ENCODE peak calls at places on chromosome 21, in eight cellular contexts. A is AG09309, C is neural crest cell, V is cardiac fibroblast, E is heart left ventricle, W is fibroblast of lung, F is uterus, H is breast epithelium. Y is an unnamed sample.

GRCh38 chr21:45423201-45423955 is 18.4 kb downstream of the COL18A1 start:
- DNase-seq in F (no peak), E (peak), A (no peak), H (no peak), V (no peak), C (no peak), W (no peak), Y (no peak)

GRCh38 chr21:31326478-31327247 is 17.4 kb downstream of the TIAM1 start:
- DNase-seq in C (no peak), W (no peak), H (no peak), E (no peak), V (peak), A (no peak), F (no peak), Y (no peak)

GRCh38 chr21:27818847-27819246 is 852.0 kb upstream of the ADAMTS5 start:
- DNase-seq in F (no peak), V (peak), H (no peak), A (no peak), W (peak), C (no peak), E (no peak), Y (no peak)

GRCh38 chr21:31630062-31630711 is 29.3 kb upstream of the SOD1 start:
- DNase-seq in A (peak), F (peak), C (no peak), V (peak), W (peak), E (no peak), H (peak), Y (no peak)

GRCh38 chr21:44517175-44517899 is 22.7 kb downstream of the KRTAP10-1 start:
- DNase-seq in E (peak), A (no peak), C (no peak), F (no peak), V (peak), W (peak), H (no peak), Y (no peak)

GRCh38 chr21:14116080-14116481 is 94.7 kb downstream of the LIPI start:
- DNase-seq in E (no peak), H (no peak), C (no peak), W (no peak), A (no peak), F (no peak), V (no peak), Y (no peak)

GRCh38 chr21:26732442-26733221 is 112.6 kb downstream of the ADAMTS1 start:
- DNase-seq in H (no peak), C (peak), W (peak), E (no peak), V (peak), A (no peak), F (peak), Y (no peak)

GRCh38 chr21:46141767-46142580 is 13.4 kb downstream of the FTCD start:
- DNase-seq in V (no peak), E (peak), C (no peak), A (no peak), W (no peak), H (no peak), F (peak), Y (no peak)

GRCh38 chr21:34008618-34009017 is 64.8 kb upstream of the MRPS6 start:
- DNase-seq in V (peak), W (no peak), C (no peak), A (no peak), H (no peak), F (no peak), E (no peak), Y (no peak)

GRCh38 chr21:42560517-42561179 is 47.0 kb downstream of the SLC37A1 start:
- DNase-seq in C (no peak), A (no peak), E (peak), V (no peak), W (no peak), F (no peak), H (peak), Y (no peak)

GRCh38 chr21:43597845-43598244 is 61.4 kb downstream of the HSF2BP start:
- DNase-seq in E (no peak), V (no peak), F (no peak), A (no peak), W (no peak), H (no peak), C (no peak), Y (no peak)

GRCh38 chr21:44657635-44658183 is at the start of gene KRTAP12-3:
- DNase-seq in W (no peak), A (no peak), C (no peak), V (no peak), F (no peak), E (peak), H (no peak), Y (peak)

GRCh38 chr21:32611471-32611997 is 643 bp downstream of the CFAP298 start:
- DNase-seq in E (no peak), H (no peak), F (no peak), W (no peak), A (no peak), V (peak), C (peak), Y (peak)

GRCh38 chr21:46121286-46122221 is 23.6 kb downstream of the COL6A2 start:
- DNase-seq in E (peak), F (peak), W (no peak), H (peak), V (no peak), C (no peak), A (no peak), Y (peak)

GRCh38 chr21:33541105-33541711 is 709 bp downstream of the GART start:
- DNase-seq in V (peak), H (no peak), A (no peak), F (no peak), C (no peak), W (peak), E (no peak), Y (no peak)

GRCh38 chr21:30354308-30355005 is 6.1 kb upstream of the KRTAP23-1 start:
- DNase-seq in H (no peak), A (no peak), F (no peak), W (no peak), V (no peak), E (no peak), C (no peak), Y (no peak)

GRCh38 chr21:14358775-14359174 is 24.2 kb downstream of the HSPA13 start:
- DNase-seq in C (no peak), A (no peak), F (no peak), W (no peak), V (peak), E (no peak), H (no peak), Y (no peak)

GRCh38 chr21:32044205-32044874 is 171.5 kb downstream of the HUNK start:
- DNase-seq in A (no peak), F (no peak), V (no peak), W (no peak), E (no peak), C (no peak), H (no peak), Y (no peak)

GRCh38 chr21:17467829-17468228 is 45.0 kb upstream of the CXADR start:
- DNase-seq in V (no peak), W (no peak), F (no peak), H (no peak), A (no peak), E (no peak), C (no peak), Y (no peak)

GRCh38 chr21:44989538-44989888 is 49.7 kb downstream of the SLX9 start:
- DNase-seq in A (no peak), H (no peak), E (peak), W (peak), F (no peak), C (no peak), V (no peak), Y (no peak)

GRCh38 chr21:26003428-26003827 is 167.1 kb downstream of the APP start:
- DNase-seq in E (no peak), A (no peak), C (no peak), H (no peak), F (no peak), V (no peak), W (no peak), Y (no peak)

GRCh38 chr21:34184232-34184631 is 110.9 kb downstream of the MRPS6 start:
- DNase-seq in E (no peak), H (no peak), A (no peak), V (no peak), C (no peak), F (no peak), W (no peak), Y (no peak)

GRCh38 chr21:42474043-42474831 is 21.8 kb downstream of the RSPH1 start:
- DNase-seq in E (no peak), W (no peak), C (no peak), V (peak), A (no peak), F (no peak), H (no peak), Y (no peak)

GRCh38 chr21:32993894-32994293 is 31.8 kb upstream of the OLIG2 start:
- DNase-seq in C (no peak), H (no peak), W (no peak), F (no peak), E (no peak), V (no peak), A (no peak), Y (no peak)

GRCh38 chr21:14084701-14085100 is 126.1 kb downstream of the LIPI start:
- DNase-seq in W (no peak), E (no peak), V (no peak), A (no peak), H (no peak), F (no peak), C (no peak), Y (no peak)

GRCh38 chr21:44292812-44293195 is 7.0 kb upstream of the PFKL start:
- DNase-seq in W (no peak), H (no peak), F (no peak), C (no peak), E (peak), V (no peak), A (no peak), Y (no peak)

GRCh38 chr21:34073749-34074282 is 438 bp downstream of the MRPS6 start:
- DNase-seq in C (peak), A (no peak), H (no peak), E (peak), F (no peak), V (no peak), W (no peak), Y (peak)

GRCh38 chr21:44908908-44909307 is 11.8 kb downstream of the ITGB2 start:
- DNase-seq in A (no peak), E (peak), C (no peak), V (no peak), H (no peak), F (no peak), W (no peak), Y (no peak)

GRCh38 chr21:43916691-43917514 is 51.9 kb downstream of the AGPAT3 start:
- DNase-seq in E (peak), H (no peak), F (no peak), W (peak), A (no peak), C (no peak), V (no peak), Y (peak)

GRCh38 chr21:38989745-38990423 is 184.2 kb downstream of the ETS2 start:
- DNase-seq in A (peak), C (peak), E (no peak), H (no peak), V (peak), W (peak), F (peak), Y (no peak)

GRCh38 chr21:37060296-37060695 is 12.6 kb downstream of the PIGP start:
- DNase-seq in E (no peak), W (peak), V (peak), H (no peak), F (no peak), A (peak), C (peak), Y (no peak)
- TF ChIP-seq CTCF in E (no peak), W (peak), V (no peak), H (no peak), F (no peak), A (peak), C (no peak), Y (no peak)

DNA sequence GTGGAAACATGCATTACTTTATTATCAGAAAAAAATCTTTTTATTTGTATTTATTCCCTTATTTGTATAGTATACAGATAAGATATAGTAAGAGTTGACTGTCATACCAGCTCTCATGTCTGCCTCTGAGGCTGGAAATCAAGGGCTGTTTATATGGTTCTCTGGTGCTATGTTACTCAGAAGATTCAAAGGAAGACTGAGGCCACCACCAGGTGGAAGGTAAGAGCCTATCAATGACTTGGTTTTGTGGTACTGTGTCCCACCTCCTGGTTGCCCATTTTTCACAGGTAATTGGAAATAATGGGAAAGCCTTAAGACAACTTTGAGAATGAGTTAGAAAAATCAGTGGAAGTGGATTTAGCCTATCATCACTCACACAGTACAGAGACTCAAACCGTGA is 342.1 kb downstream of the DSCAM start:
- DNase-seq in A (no peak), E (no peak), V (no peak), C (no peak), W (no peak), F (no peak), H (no peak), Y (no peak)
- TF ChIP-seq CTCF in A (no peak), E (no peak), V (no peak), C (no peak), W (no peak), F (no peak), H (no peak), Y (no peak)

DNA sequence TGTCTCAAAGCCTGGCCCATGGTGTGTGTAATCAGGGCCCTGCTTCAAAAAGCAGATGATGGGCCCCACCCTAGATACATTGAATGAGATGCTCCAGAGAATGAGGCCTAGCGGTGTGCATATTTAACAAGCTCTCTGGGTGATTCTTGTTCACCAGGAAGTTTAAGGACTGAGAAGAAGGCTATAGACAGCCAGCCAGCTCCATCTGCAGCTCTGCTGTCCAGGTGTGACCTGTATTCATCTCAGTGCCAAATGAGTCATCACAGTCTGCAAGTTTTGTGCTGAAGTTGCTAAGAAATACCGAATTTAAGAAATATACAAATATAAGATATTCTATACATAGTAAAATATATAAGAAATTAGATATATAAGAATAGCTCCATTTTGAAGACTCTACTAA is 182.0 kb upstream of the RUNX1 start:
- DNase-seq in V (no peak), E (no peak), A (no peak), W (no peak), F (no peak), C (no peak), H (no peak), Y (no peak)
- TF ChIP-seq CTCF in V (no peak), E (no peak), A (no peak), W (no peak), F (no peak), C (no peak), H (no peak), Y (no peak)

GRCh38 chr21:21096956-21097355 is 98.7 kb downstream of the NCAM2 start:
- DNase-seq in A (no peak), W (peak), C (no peak), F (no peak), E (no peak), V (no peak), H (no peak), Y (no peak)

GRCh38 chr21:21103692-21104091 is 105.5 kb downstream of the NCAM2 start:
- DNase-seq in H (no peak), W (no peak), V (no peak), C (no peak), A (no peak), E (no peak), F (no peak), Y (no peak)

GRCh38 chr21:21102874-21103273 is 104.7 kb downstream of the NCAM2 start:
- DNase-seq in V (no peak), A (no peak), W (no peak), H (no peak), F (no peak), C (no peak), E (no peak), Y (no peak)

GRCh38 chr21:21097425-21097824 is 99.2 kb downstream of the NCAM2 start:
- DNase-seq in H (no peak), C (no peak), W (no peak), F (no peak), A (no peak), E (no peak), V (no peak), Y (no peak)

GRCh38 chr21:21101911-21102310 is 103.7 kb downstream of the NCAM2 start:
- DNase-seq in W (peak), C (peak), A (no peak), F (no peak), V (peak), H (no peak), E (no peak), Y (no peak)
- TF ChIP-seq CTCF in W (peak), C (peak), A (no peak), F (no peak), V (no peak), H (no peak), E (peak), Y (no peak)

DNA sequence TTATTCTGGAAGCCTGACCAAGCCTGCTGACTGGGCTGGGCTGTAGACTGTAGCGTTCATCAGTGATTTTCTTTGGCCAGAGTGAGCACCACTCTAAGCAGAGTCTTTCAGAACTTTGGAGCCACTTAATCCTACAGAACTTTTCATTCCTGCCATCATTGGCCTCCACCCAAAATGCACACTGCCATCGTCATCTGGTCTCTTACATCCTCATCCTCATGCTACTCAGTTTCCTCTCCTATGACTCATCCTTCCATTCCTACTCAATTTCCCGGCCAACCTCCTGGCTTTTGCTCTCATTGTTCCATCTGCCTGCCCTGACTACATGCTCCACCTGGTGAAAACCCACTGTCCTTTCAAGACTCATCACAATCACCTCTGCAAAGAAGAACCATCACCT is 233.8 kb upstream of the USP25 start:
- DNase-seq in E (no peak), C (no peak), V (peak), A (no peak), F (no peak), H (no peak), W (peak), Y (no peak)
- TF ChIP-seq CTCF in E (no peak), C (no peak), V (no peak), A (no peak), F (no peak), H (no peak), W (no peak), Y (no peak)